ENCODE peak calls at places on chromosomes 6 and 20, in nine cellular contexts. F, X, Y, J, U, K, T, B and E are unnamed samples.

GRCh38 chr6:2935566-2936291 is 32.6 kb upstream of the SERPINB9 start:
- DNase-seq in F (no peak), X (no peak), Y (no peak), J (no peak), U (no peak), K (no peak), T (no peak), B (no peak), E (no peak)

GRCh38 chr20:52954849-52955248 is 17.3 kb upstream of the TSHZ2 start:
- DNase-seq in F (no peak), X (no peak), Y (no peak), J (no peak), U (no peak), K (no peak), T (no peak), B (no peak), E (no peak)

GRCh38 chr6:148508401-148509151 is 165.9 kb downstream of the SASH1 start:
- DNase-seq in F (no peak), X (no peak), Y (peak), J (no peak), U (peak), K (peak), T (no peak), B (peak), E (no peak)

GRCh38 chr20:19073584-19074198 is 138.8 kb upstream of the SLC24A3 start:
- DNase-seq in F (peak), X (no peak), Y (no peak), J (peak), U (no peak), K (no peak), T (no peak), B (no peak), E (no peak)

GRCh38 chr6:169222126-169222525 is 31.5 kb downstream of the THBS2 start:
- DNase-seq in F (no peak), X (no peak), Y (no peak), J (no peak), U (no peak), K (no peak), T (no peak), B (no peak), E (no peak)

GRCh38 chr6:134177753-134178229 is 125.4 kb upstream of the SLC2A12 start:
- DNase-seq in F (no peak), X (no peak), Y (peak), J (no peak), U (no peak), K (peak), T (no peak), B (no peak), E (no peak)

GRCh38 chr20:6162239-6162638 is 39.4 kb upstream of the FERMT1 start:
- DNase-seq in F (no peak), X (no peak), Y (peak), J (peak), U (peak), K (no peak), T (peak), B (no peak), E (no peak)

GRCh38 chr6:147947521-147947920 is 395.1 kb upstream of the SASH1 start:
- DNase-seq in F (no peak), X (no peak), Y (peak), J (no peak), U (no peak), K (no peak), T (peak), B (no peak), E (no peak)

GRCh38 chr20:46073024-46073423 is 16.7 kb downstream of the NCOA5 start:
- DNase-seq in F (no peak), X (no peak), Y (no peak), J (no peak), U (no peak), K (no peak), T (no peak), B (no peak), E (no peak)

GRCh38 chr6:89574860-89575561 is 63.5 kb downstream of the LYRM2 start:
- DNase-seq in F (no peak), X (no peak), Y (peak), J (no peak), U (no peak), K (no peak), T (no peak), B (no peak), E (no peak)

GRCh38 chr6:29917843-29918242 is 24.5 kb upstream of the HLA-A start:
- DNase-seq in F (no peak), X (no peak), Y (no peak), J (no peak), U (no peak), K (no peak), T (no peak), B (peak), E (no peak)

GRCh38 chr6:13277231-13277630 is 51.1 kb downstream of the TBC1D7 start:
- DNase-seq in F (no peak), X (no peak), Y (no peak), J (no peak), U (no peak), K (no peak), T (no peak), B (no peak), E (no peak)

GRCh38 chr6:169571123-169571962 is 130.5 kb downstream of the WDR27 start:
- DNase-seq in F (no peak), X (no peak), Y (peak), J (no peak), U (no peak), K (no peak), T (no peak), B (peak), E (no peak)

GRCh38 chr20:52105045-52105572 is 86.5 kb downstream of the ZFP64 start:
- DNase-seq in F (peak), X (no peak), Y (peak), J (no peak), U (no peak), K (peak), T (no peak), B (no peak), E (no peak)

GRCh38 chr6:160348209-160348551 is at the start of gene SLC22A3:
- DNase-seq in F (no peak), X (no peak), Y (no peak), J (no peak), U (no peak), K (peak), T (no peak), B (no peak), E (no peak)

GRCh38 chr6:83311231-83311630 is 118.1 kb downstream of the RWDD2A start:
- DNase-seq in F (no peak), X (no peak), Y (no peak), J (no peak), U (no peak), K (peak), T (no peak), B (no peak), E (no peak)

GRCh38 chr20:49381558-49382493 is 100.6 kb downstream of the KCNB1 start:
- DNase-seq in F (peak), X (no peak), Y (no peak), J (peak), U (peak), K (peak), T (peak), B (peak), E (peak)

GRCh38 chr6:132684267-132684666 is 25.3 kb upstream of the TAAR1 start:
- DNase-seq in F (no peak), X (no peak), Y (no peak), J (no peak), U (no peak), K (no peak), T (no peak), B (no peak), E (no peak)

GRCh38 chr6:20409427-20409971 is 7.8 kb downstream of the E2F3 start:
- DNase-seq in F (no peak), X (no peak), Y (no peak), J (no peak), U (no peak), K (no peak), T (no peak), B (no peak), E (no peak)

GRCh38 chr6:48151142-48151541 is 40.1 kb upstream of the PTCHD4 start:
- DNase-seq in F (no peak), X (no peak), Y (peak), J (no peak), U (peak), K (no peak), T (no peak), B (peak), E (no peak)

GRCh38 chr6:118720125-118720473 is 68.7 kb upstream of the CEP85L start:
- DNase-seq in F (no peak), X (no peak), Y (no peak), J (no peak), U (no peak), K (no peak), T (no peak), B (no peak), E (no peak)

GRCh38 chr20:56689852-56690485 is 60.9 kb downstream of the TFAP2C start:
- DNase-seq in F (no peak), X (no peak), Y (no peak), J (no peak), U (no peak), K (peak), T (peak), B (peak), E (no peak)

GRCh38 chr6:44661631-44662030 is 274.1 kb downstream of the CDC5L start:
- DNase-seq in F (no peak), X (no peak), Y (no peak), J (no peak), U (no peak), K (no peak), T (no peak), B (no peak), E (no peak)

GRCh38 chr20:21390768-21391167 is 6.6 kb downstream of the NKX2-4 start:
- DNase-seq in F (no peak), X (no peak), Y (no peak), J (no peak), U (no peak), K (no peak), T (no peak), B (no peak), E (no peak)

GRCh38 chr6:1720620-1721322 is 111.1 kb downstream of the FOXC1 start:
- DNase-seq in F (no peak), X (no peak), Y (no peak), J (no peak), U (no peak), K (no peak), T (no peak), B (no peak), E (no peak)

GRCh38 chr20:63114693-63115069 is 101.2 kb downstream of the YTHDF1 start:
- DNase-seq in F (no peak), X (no peak), Y (no peak), J (no peak), U (no peak), K (no peak), T (no peak), B (no peak), E (no peak)

GRCh38 chr20:17940447-17940971 is 28.1 kb downstream of the SNX5 start:
- DNase-seq in F (no peak), X (no peak), Y (no peak), J (no peak), U (no peak), K (no peak), T (no peak), B (no peak), E (no peak)

GRCh38 chr6:43014434-43014909 is 423 bp downstream of the KLHDC3 start:
- DNase-seq in F (peak), X (no peak), Y (peak), J (no peak), U (no peak), K (peak), T (no peak), B (peak), E (no peak)

GRCh38 chr6:158654498-158654897 is 4.6 kb downstream of the SYTL3 start:
- DNase-seq in F (no peak), X (no peak), Y (no peak), J (peak), U (no peak), K (peak), T (no peak), B (peak), E (no peak)

GRCh38 chr6:139625998-139626975 is 251.8 kb upstream of the CITED2 start:
- DNase-seq in F (no peak), X (no peak), Y (peak), J (no peak), U (no peak), K (peak), T (no peak), B (peak), E (no peak)

GRCh38 chr20:43508106-43508505 is 609 bp downstream of the L3MBTL1 start:
- DNase-seq in F (no peak), X (no peak), Y (no peak), J (no peak), U (no peak), K (peak), T (no peak), B (no peak), E (no peak)

GRCh38 chr6:15266423-15266996 is 20.6 kb downstream of the JARID2 start:
- DNase-seq in F (no peak), X (no peak), Y (no peak), J (no peak), U (no peak), K (no peak), T (no peak), B (no peak), E (no peak)

GRCh38 chr20:4082406-4083102 is 67.2 kb upstream of the RNF24 start:
- DNase-seq in F (no peak), X (peak), Y (peak), J (no peak), U (peak), K (peak), T (peak), B (peak), E (no peak)

GRCh38 chr6:71294121-71294523 is 5.5 kb downstream of the OGFRL1 start:
- DNase-seq in F (peak), X (no peak), Y (peak), J (no peak), U (peak), K (peak), T (no peak), B (peak), E (no peak)

GRCh38 chr20:1160496-1160895 is 24.3 kb downstream of the TMEM74B start:
- DNase-seq in F (no peak), X (no peak), Y (no peak), J (no peak), U (no peak), K (no peak), T (no peak), B (no peak), E (no peak)

GRCh38 chr20:63682384-63683139 is 13.9 kb upstream of the TNFRSF6B start:
- DNase-seq in F (peak), X (no peak), Y (peak), J (no peak), U (peak), K (peak), T (peak), B (peak), E (peak)

GRCh38 chr6:2531426-2532208 is 219.1 kb downstream of the MYLK4 start:
- DNase-seq in F (no peak), X (no peak), Y (peak), J (no peak), U (peak), K (peak), T (no peak), B (peak), E (no peak)

GRCh38 chr20:3000852-3001523 is 42.4 kb upstream of the GNRH2 start:
- DNase-seq in F (peak), X (peak), Y (peak), J (peak), U (no peak), K (peak), T (no peak), B (peak), E (no peak)

GRCh38 chr20:18543932-18544331 is 23.3 kb upstream of the SMIM26 start:
- DNase-seq in F (no peak), X (no peak), Y (no peak), J (peak), U (no peak), K (peak), T (no peak), B (no peak), E (no peak)